ENCODE peak calls at places on chromosomes 3 and 15, in five cellular contexts. D is HCT116, J is H1, L is K562, O is HepG2. B is an unnamed sample.

GRCh38 chr3:40404591-40405198 is 17.7 kb downstream of the ENTPD3 start:
- DNase-seq in O (no peak), J (no peak), D (no peak), L (no peak), B (no peak)

GRCh38 chr15:46894644-46895043 is 822.7 kb upstream of the SEMA6D start:
- DNase-seq in J (no peak), D (no peak), L (no peak), O (no peak), B (no peak)

GRCh38 chr15:71730277-71731144 is 79.8 kb upstream of the NR2E3 start:
- DNase-seq in O (peak; percentile 50), L (peak; percentile 55), J (no peak), D (peak; percentile 43), B (no peak)

GRCh38 chr3:43852066-43852465 is 161.3 kb downstream of the ABHD5 start:
- DNase-seq in O (no peak), D (no peak), L (no peak), J (no peak), B (no peak)

GRCh38 chr3:108215876-108216275 is 6.3 kb downstream of the IFT57 start:
- DNase-seq in D (no peak), L (no peak), O (no peak), J (no peak), B (no peak)

GRCh38 chr3:139672247-139672646 is 5.5 kb downstream of the NMNAT3 start:
- DNase-seq in J (no peak), O (no peak), D (no peak), L (no peak), B (no peak)

GRCh38 chr15:25470230-25470629 is 31.4 kb upstream of the UBE3A start:
- DNase-seq in J (no peak), O (no peak), D (no peak), L (no peak), B (no peak)

GRCh38 chr3:22474706-22475470 is 723.9 kb upstream of the ZNF385D start:
- DNase-seq in J (no peak), O (no peak), L (no peak), D (no peak), B (no peak)

GRCh38 chr15:81480645-81481053 is 106.6 kb upstream of the TMC3 start:
- DNase-seq in O (peak; percentile 31), J (no peak), D (peak; percentile 24), L (peak; percentile 27), B (peak; percentile 11)

GRCh38 chr3:104989878-104990277 is 376.8 kb upstream of the ALCAM start:
- DNase-seq in J (no peak), L (no peak), D (no peak), O (no peak), B (no peak)

GRCh38 chr3:72092778-72093177 is 307.8 kb upstream of the PROK2 start:
- DNase-seq in O (peak; percentile 6), J (no peak), D (no peak), L (peak; percentile 44), B (no peak)

DNA sequence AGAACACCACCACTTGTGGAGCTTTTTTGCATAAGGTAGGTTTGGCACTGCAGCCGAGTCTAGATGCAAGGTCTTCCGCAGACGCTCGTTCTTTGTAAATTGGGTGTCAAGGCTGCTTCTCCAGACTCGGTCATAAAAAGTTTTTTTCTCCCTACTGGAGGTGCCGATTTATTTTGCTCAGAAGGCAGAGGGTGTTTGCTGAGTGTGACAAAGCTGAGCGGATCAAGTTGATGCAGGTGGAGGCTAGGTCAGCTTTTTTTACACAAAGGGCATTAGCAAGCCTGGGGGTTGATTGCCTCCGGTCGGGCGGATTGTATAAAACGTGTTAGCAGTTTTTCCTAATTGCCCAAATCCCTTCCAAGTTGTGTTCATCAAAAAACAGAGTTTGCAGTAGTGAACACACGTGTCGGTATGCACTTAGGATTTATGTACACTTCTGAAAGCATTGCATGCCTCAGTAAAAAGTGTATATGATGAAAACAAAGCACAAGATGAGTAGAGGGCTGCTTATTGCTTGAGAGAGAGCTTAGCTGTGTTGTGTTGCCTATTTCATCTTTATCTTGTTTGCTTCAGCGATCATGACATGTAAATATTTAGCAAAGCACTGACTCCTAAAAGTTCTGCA is 2.6 kb downstream of the GPR160 start:
- DNase-seq in D (no peak), J (no peak), O (no peak), L (no peak), B (no peak)
- TF ChIP-seq SP1 in D (no peak), J (no peak), O (no peak), L (no peak), B (no peak)

GRCh38 chr3:55474213-55474632 is 12.9 kb downstream of the WNT5A start:
- DNase-seq in O (no peak), L (no peak), D (no peak), J (no peak), B (no peak)
- TF ChIP-seq EZH2 in O (no peak), L (no peak), D (no peak), J (peak; percentile 67), B (no peak)

GRCh38 chr3:159823763-159824162 is 164.9 kb upstream of the IL12A start:
- DNase-seq in L (no peak), J (no peak), O (no peak), D (no peak), B (no peak)
- TF ChIP-seq SP1 in L (no peak), J (no peak), O (no peak), D (no peak), B (no peak)

GRCh38 chr3:27714692-27715453 is 7.2 kb downstream of the EOMES start:
- DNase-seq in L (no peak), D (no peak), O (peak; percentile 18), J (no peak), B (no peak)

GRCh38 chr3:27713066-27713400 is 9.1 kb downstream of the EOMES start:
- DNase-seq in O (no peak), D (no peak), J (no peak), L (no peak), B (no peak)

GRCh38 chr3:27714101-27714526 is 8.0 kb downstream of the EOMES start:
- DNase-seq in L (no peak), J (no peak), D (no peak), O (no peak), B (no peak)

GRCh38 chr3:27712136-27713065 is 9.7 kb downstream of the EOMES start:
- DNase-seq in O (peak; percentile 55), J (no peak), D (peak; percentile 55), L (peak; percentile 71), B (no peak)

DNA sequence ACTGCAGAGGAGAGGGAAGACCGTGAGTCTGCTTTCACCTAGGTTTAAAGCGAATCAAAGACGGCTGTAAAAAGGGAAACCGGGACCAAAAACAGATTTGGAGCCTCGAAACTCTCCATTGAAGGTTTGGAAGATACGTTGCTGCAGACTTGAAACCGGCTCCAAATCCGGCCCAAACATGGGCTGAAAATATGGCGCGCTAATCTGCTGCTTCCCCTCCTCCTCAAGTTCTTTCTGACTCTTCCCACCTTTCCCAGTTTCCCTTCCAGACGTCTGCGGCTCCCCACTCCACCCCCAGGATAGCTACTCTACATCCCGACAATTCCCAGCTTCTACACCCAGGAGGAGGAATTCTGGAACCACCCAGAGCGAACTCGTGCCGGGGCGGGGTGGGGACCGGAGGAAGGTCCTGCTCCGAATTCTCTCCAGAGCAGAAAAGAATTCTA is 8.7 kb downstream of the EOMES start:
- DNase-seq in D (no peak), L (no peak), O (no peak), J (no peak), B (no peak)
- TF ChIP-seq EZH2 in D (no peak), L (no peak), O (no peak), J (peak; percentile 93), B (peak; percentile 91)